ENCODE peak calls at places on chromosomes 4 and X, in five cellular contexts. N is stimulated activated CD8-positive, alpha-beta memory T cell treated with anti-CD3 and anti-CD28 coated beads, Interleukin-4, amount 100 ng/mL, for 1 hour; Z is stimulated activated CD4-positive, alpha-beta T cell treated with anti-CD3 and anti-CD28 coated beads, Interleukin-2, amount 100 ng/mL, for 24 hours; I is GM12878; A is stimulated activated naive CD8-positive, alpha-beta T cell treated with anti-CD3 and anti-CD28 coated beads, Interleukin-15, Interleukin-2, amounts not matched to agents 100 U/mL and 50 U/mL, for 24 hours. B is an unnamed sample.
A peak's percentile ranks its signal among the peaks of the same experiment; 100 is the strongest.

GRCh38 chr4:20447103-20447502 is 195.4 kb downstream of the SLIT2 start:
- DNase-seq in I (no peak), Z (no peak), N (no peak), A (no peak), B (no peak)

GRCh38 chrX:154732421-154733071 is 18.3 kb downstream of the GAB3 start:
- DNase-seq in N (no peak), A (peak; percentile 15), I (no peak), Z (no peak), B (no peak)

GRCh38 chr4:61192392-61192791 is 7.7 kb upstream of the ADGRL3 start:
- DNase-seq in Z (no peak), I (no peak), N (no peak), A (no peak), B (no peak)

GRCh38 chr4:157509286-157509685 is 288.8 kb downstream of the GRIA2 start:
- DNase-seq in I (no peak), N (no peak), Z (no peak), A (no peak), B (no peak)

GRCh38 chrX:34343001-34343400 is 210.9 kb upstream of the FAM47A start:
- DNase-seq in I (no peak), Z (no peak), N (no peak), A (no peak), B (no peak)

GRCh38 chr4:1523033-1523432 is 116.8 kb upstream of the NKX1-1 start:
- DNase-seq in I (no peak), Z (no peak), A (no peak), N (no peak), B (no peak)

GRCh38 chr4:91267543-91267942 is 1036.2 kb upstream of the GRID2 start:
- DNase-seq in Z (no peak), I (no peak), A (no peak), N (no peak), B (no peak)

GRCh38 chrX:150094996-150095395 is 156.7 kb upstream of the EOLA2 start:
- DNase-seq in Z (no peak), I (no peak), N (no peak), A (no peak), B (no peak)

GRCh38 chr4:31458813-31459212 is 738.6 kb downstream of the PCDH7 start:
- DNase-seq in Z (no peak), N (no peak), I (no peak), A (no peak), B (no peak)

B was measured in ureter.